ENCODE peak calls at places on chromosomes 3 and 15, in nine cellular contexts. Y is germinal center; D is activated CD4-positive, alpha-beta memory T cell treated with anti-CD3 and anti-CD28 coated beads, Interleukin-2, amount 10 ng/mL, durations not matched to agents 7 days and 5 days; E is smooth muscle cell of the brain vasculature; V is stimulated activated CD4-positive, alpha-beta T cell treated with anti-CD3 and anti-CD28 coated beads, Interleukin-12 subunit alpha, Interleukin-12 subunit beta, amount 100 ng/mL, for 48 hours; M is AG09309; I is cardiac muscle cell; Z is AG09319; H is left cardiac atrium. F is an unnamed sample.

GRCh38 chr3:74067296-74067695 is 442.6 kb upstream of the PDZRN3 start:
- DNase-seq in Y (no peak), D (no peak), E (no peak), V (no peak), M (peak), I (no peak), Z (peak), H (no peak), F (no peak)

GRCh38 chr3:64213224-64213893 is 11.9 kb downstream of the PRICKLE2 start:
- DNase-seq in Y (no peak), D (no peak), E (no peak), V (no peak), M (no peak), I (peak), Z (no peak), H (no peak), F (no peak)

GRCh38 chr3:127824151-127824825 is 2.0 kb upstream of the MGLL start:
- DNase-seq in Y (no peak), D (no peak), E (no peak), V (no peak), M (no peak), I (no peak), Z (no peak), H (no peak), F (no peak)

GRCh38 chr15:24879492-24879891 is 75.3 kb upstream of the SNRPN start:
- DNase-seq in Y (no peak), D (no peak), E (no peak), V (no peak), M (no peak), I (no peak), Z (no peak), H (no peak), F (no peak)

GRCh38 chr3:128311441-128311844 is 155.2 kb downstream of the DNAJB8 start:
- DNase-seq in Y (no peak), D (no peak), E (no peak), V (no peak), M (no peak), I (no peak), Z (no peak), H (no peak), F (peak)

GRCh38 chr3:98058244-98058960 is 23.3 kb upstream of the GABRR3 start:
- DNase-seq in Y (no peak), D (no peak), E (no peak), V (no peak), M (no peak), I (no peak), Z (no peak), H (no peak), F (no peak)

GRCh38 chr15:73647259-73648026 is 14.3 kb upstream of the NPTN start:
- DNase-seq in Y (no peak), D (no peak), E (no peak), V (no peak), M (no peak), I (no peak), Z (no peak), H (no peak), F (no peak)

GRCh38 chr3:134060561-134061385 is 31.0 kb upstream of the SLCO2A1 start:
- DNase-seq in Y (no peak), D (no peak), E (peak), V (no peak), M (no peak), I (peak), Z (no peak), H (no peak), F (no peak)

GRCh38 chr3:73813291-73813977 is 188.7 kb upstream of the PDZRN3 start:
- DNase-seq in Y (no peak), D (no peak), E (no peak), V (no peak), M (no peak), I (peak), Z (no peak), H (peak), F (no peak)

GRCh38 chr3:172626241-172626640 is 84.6 kb downstream of the NCEH1 start:
- DNase-seq in Y (no peak), D (no peak), E (no peak), V (no peak), M (no peak), I (peak), Z (no peak), H (no peak), F (no peak)

GRCh38 chr15:59689626-59690236 is 611 bp upstream of the BNIP2 start:
- DNase-seq in Y (no peak), D (peak), E (no peak), V (peak), M (no peak), I (peak), Z (no peak), H (peak), F (peak)

GRCh38 chr15:98668566-98669308 is 20.4 kb downstream of the IGF1R start:
- DNase-seq in Y (no peak), D (peak), E (no peak), V (peak), M (no peak), I (no peak), Z (no peak), H (no peak), F (peak)

GRCh38 chr3:4948395-4948794 is 30.8 kb upstream of the BHLHE40 start:
- DNase-seq in Y (no peak), D (no peak), E (no peak), V (no peak), M (no peak), I (peak), Z (no peak), H (no peak), F (no peak)

GRCh38 chr3:185197071-185197470 is 44.2 kb upstream of the C3orf70 start:
- DNase-seq in Y (no peak), D (no peak), E (no peak), V (no peak), M (no peak), I (no peak), Z (no peak), H (no peak), F (no peak)

GRCh38 chr3:37980477-37981347 is 9.9 kb upstream of the VILL start:
- DNase-seq in Y (no peak), D (no peak), E (no peak), V (no peak), M (no peak), I (no peak), Z (no peak), H (no peak), F (no peak)

GRCh38 chr3:186705882-186706780 is 11.0 kb upstream of the KNG1 start:
- DNase-seq in Y (no peak), D (peak), E (no peak), V (peak), M (no peak), I (no peak), Z (no peak), H (no peak), F (peak)

GRCh38 chr3:169564883-169565282 is 98.6 kb downstream of the MECOM start:
- DNase-seq in Y (peak), D (no peak), E (no peak), V (no peak), M (no peak), I (no peak), Z (no peak), H (no peak), F (no peak)

GRCh38 chr3:8499181-8499611 is 2.4 kb upstream of the LMCD1 start:
- DNase-seq in Y (no peak), D (no peak), E (no peak), V (no peak), M (no peak), I (peak), Z (no peak), H (no peak), F (no peak)

GRCh38 chr15:101664303-101664913 is 12.2 kb upstream of the TM2D3 start:
- DNase-seq in Y (no peak), D (no peak), E (no peak), V (no peak), M (no peak), I (no peak), Z (no peak), H (no peak), F (no peak)

GRCh38 chr3:108472011-108472591 is 38.3 kb downstream of the MYH15 start:
- DNase-seq in Y (no peak), D (no peak), E (peak), V (no peak), M (peak), I (peak), Z (peak), H (no peak), F (no peak)

GRCh38 chr15:31128919-31129768 is 27.6 kb upstream of the TRPM1 start:
- DNase-seq in Y (peak), D (peak), E (peak), V (peak), M (no peak), I (peak), Z (peak), H (peak), F (peak)

GRCh38 chr3:53254810-53255359 is 937 bp downstream of the TKT start:
- DNase-seq in Y (peak), D (peak), E (no peak), V (peak), M (no peak), I (peak), Z (no peak), H (peak), F (peak)

F was measured in stimulated activated naive CD8-positive, alpha-beta T cell treated with anti-CD3 and anti-CD28 coated beads, Interleukin-15, amount 100 ng/mL, for 72 hours.